ENCODE peak calls at places on chromosomes 2 and 18, in ten cellular contexts. F is ELF-1; M is fibroblast of mammary gland; H is iris pigment epithelial cell; A is mesenteric fat pad; W is CD8-positive, alpha-beta T cell; S is astrocyte of the hippocampus; O is Calu3; J is stimulated activated naive CD8-positive, alpha-beta T cell treated with anti-CD3 and anti-CD28 coated beads, Interleukin-15, amount 100 ng/mL, for 72 hours; K is hypothalamus. P is an unnamed sample.

GRCh38 chr2:9385841-9386240 is 37.5 kb downstream of the ITGB1BP1 start:
- DNase-seq in S (peak), M (no peak), H (peak), A (no peak), W (no peak), F (no peak), O (no peak), J (no peak), K (no peak), P (no peak)

GRCh38 chr2:127408004-127408806 is 10.0 kb upstream of the PROC start:
- DNase-seq in O (peak), S (peak), A (peak), K (peak), J (peak), F (peak), W (peak), H (peak), M (peak), P (no peak)

GRCh38 chr2:19299522-19299921 is 58.9 kb downstream of the OSR1 start:
- DNase-seq in M (no peak), F (no peak), J (no peak), W (no peak), O (no peak), H (peak), K (no peak), S (peak), A (no peak), P (no peak)

GRCh38 chr2:172937884-172938712 is 137.5 kb upstream of the MAP3K20 start:
- DNase-seq in M (no peak), H (no peak), W (no peak), K (no peak), O (no peak), S (no peak), A (no peak), J (no peak), F (no peak), P (no peak)

GRCh38 chr2:134401081-134401497 is 147.2 kb downstream of the MGAT5 start:
- DNase-seq in M (peak), H (peak), A (no peak), K (no peak), W (no peak), J (no peak), F (peak), S (no peak), O (no peak), P (no peak)

GRCh38 chr2:74188018-74188601 is 9.4 kb upstream of the MOB1A start:
- DNase-seq in A (no peak), F (peak), H (peak), K (no peak), S (peak), O (no peak), M (peak), J (no peak), W (no peak), P (no peak)

GRCh38 chr18:316391-316790 is 48.5 kb upstream of the THOC1 start:
- DNase-seq in M (peak), K (no peak), J (no peak), F (no peak), S (no peak), A (no peak), H (peak), O (no peak), W (no peak), P (no peak)

GRCh38 chr2:60053791-60054190 is 499.7 kb downstream of the BCL11A start:
- DNase-seq in J (no peak), K (no peak), A (no peak), F (no peak), M (no peak), O (no peak), W (no peak), H (no peak), S (no peak), P (no peak)

GRCh38 chr18:32469190-32469611 is 1.5 kb downstream of the GAREM1 start:
- DNase-seq in M (peak), A (no peak), K (peak), W (no peak), H (peak), F (peak), J (peak), S (peak), O (peak), P (no peak)

GRCh38 chr2:68921646-68922045 is 31.0 kb downstream of the GKN2 start:
- DNase-seq in A (no peak), W (no peak), H (peak), K (no peak), M (no peak), F (no peak), J (no peak), O (no peak), S (peak), P (no peak)

GRCh38 chr2:41152318-41152717 is 700.4 kb upstream of the SLC8A1 start:
- DNase-seq in A (no peak), M (no peak), W (no peak), J (no peak), K (no peak), S (no peak), F (no peak), H (no peak), O (no peak), P (no peak)

GRCh38 chr2:100813527-100813926 is 6.4 kb upstream of the NPAS2 start:
- DNase-seq in F (no peak), K (no peak), J (no peak), M (peak), W (no peak), A (no peak), S (no peak), O (no peak), H (peak), P (no peak)

GRCh38 chr2:73776869-73777519 is 2.9 kb downstream of the DUSP11 start:
- DNase-seq in H (peak), S (peak), A (no peak), O (no peak), J (no peak), M (peak), W (no peak), K (no peak), F (no peak), P (no peak)

GRCh38 chr2:20536619-20537422 is 89.9 kb downstream of the RHOB start:
- DNase-seq in H (no peak), S (no peak), J (no peak), O (no peak), W (no peak), K (peak), F (peak), M (no peak), A (no peak), P (no peak)

GRCh38 chr2:179020156-179020750 is 29.7 kb downstream of the CCDC141 start:
- DNase-seq in F (peak), J (peak), O (peak), S (peak), A (no peak), M (peak), K (no peak), W (no peak), H (peak), P (no peak)

GRCh38 chr18:24086082-24086481 is 52.8 kb upstream of the CABYR start:
- DNase-seq in M (no peak), H (no peak), W (no peak), S (no peak), F (no peak), K (no peak), A (no peak), J (no peak), O (no peak), P (no peak)

GRCh38 chr2:32289165-32290054 is 11.7 kb downstream of the YIPF4 start:
- DNase-seq in W (no peak), H (peak), K (no peak), S (peak), J (no peak), A (no peak), F (no peak), O (peak), M (peak), P (peak)

GRCh38 chr2:88832256-88832991 is 141.0 kb downstream of the RPIA start:
- DNase-seq in K (no peak), J (no peak), O (no peak), S (no peak), A (no peak), H (no peak), M (no peak), F (no peak), W (no peak), P (no peak)

GRCh38 chr2:136670-137069 is 90.4 kb upstream of the FAM110C start:
- DNase-seq in W (no peak), F (peak), J (no peak), A (no peak), H (no peak), S (no peak), K (no peak), M (no peak), O (no peak), P (no peak)

GRCh38 chr2:176164803-176165597 is 7.9 kb downstream of the HOXD3 start:
- DNase-seq in S (no peak), A (no peak), O (no peak), K (no peak), W (no peak), F (no peak), J (no peak), M (no peak), H (no peak), P (no peak)

GRCh38 chr2:34012728-34013302 is 413.7 kb upstream of the FAM98A start:
- DNase-seq in F (peak), K (peak), W (no peak), J (peak), S (peak), H (peak), O (peak), A (no peak), M (peak), P (no peak)

GRCh38 chr2:234835738-234836137 is 116.1 kb upstream of the SH3BP4 start:
- DNase-seq in S (no peak), W (no peak), M (no peak), A (no peak), J (no peak), H (no peak), F (no peak), O (no peak), K (no peak), P (no peak)

GRCh38 chr2:222819722-222820333 is 41.0 kb upstream of the ACSL3 start:
- DNase-seq in K (no peak), J (no peak), M (peak), F (no peak), A (no peak), W (no peak), H (peak), S (peak), O (no peak), P (no peak)

GRCh38 chr2:164617466-164617865 is 3.8 kb downstream of the GRB14 start:
- DNase-seq in A (no peak), J (no peak), H (peak), O (no peak), M (peak), F (no peak), K (no peak), S (peak), W (no peak), P (no peak)

P was measured in AG04449.